ENCODE peak calls at places on chromosomes 13 and 19, in ten cellular contexts. L is stimulated activated CD4-positive, alpha-beta T cell treated with anti-CD3 and anti-CD28 coated beads, Interleukin-2, amount 100 ng/mL, for 48 hours; F is NCI-H446; V is foreskin keratinocyte; W is NCI-H2029; G is epithelial cell of esophagus; Z is tibial nerve; M is stimulated activated CD8-positive, alpha-beta memory T cell treated with anti-CD3 and anti-CD28 coated beads, Interleukin-7, amount 100 ng/mL, for 1 hour; A is CD8-positive, alpha-beta memory T cell; E is heart left ventricle. N is an unnamed sample.

GRCh38 chr13:21344662-21345176 is 114.4 kb downstream of the ZDHHC20 start:
- DNase-seq in V (no peak), E (no peak), L (peak; percentile 16), F (no peak), A (peak; percentile 55), Z (no peak), G (no peak), M (peak; percentile 1), W (no peak), N (no peak)

GRCh38 chr19:41816761-41817160 is 20.4 kb downstream of the CEACAM3 start:
- DNase-seq in G (no peak), E (no peak), F (no peak), A (no peak), M (no peak), Z (no peak), V (no peak), W (no peak), L (no peak), N (no peak)

GRCh38 chr13:40916207-40916998 is 102.7 kb downstream of the ELF1 start:
- DNase-seq in L (no peak), M (no peak), F (no peak), A (no peak), W (no peak), E (no peak), G (peak; percentile 53), Z (no peak), V (no peak), N (peak; percentile 12)

GRCh38 chr13:20127263-20127562 is 33.6 kb downstream of the GJA3 start:
- DNase-seq in A (no peak), M (no peak), G (no peak), E (no peak), W (no peak), V (no peak), L (no peak), Z (no peak), F (no peak), N (peak; percentile 27)

GRCh38 chr13:23995283-23996073 is 98.2 kb upstream of the C1QTNF9B start:
- DNase-seq in L (no peak), F (no peak), M (no peak), Z (no peak), E (no peak), W (no peak), A (no peak), V (no peak), G (no peak), N (no peak)

GRCh38 chr19:1744822-1745563 is 8.3 kb upstream of the ONECUT3 start:
- DNase-seq in G (no peak), W (no peak), V (no peak), A (no peak), Z (no peak), L (no peak), F (no peak), E (no peak), M (no peak), N (no peak)

GRCh38 chr13:36685912-36686311 is 12.1 kb downstream of the SERTM1 start:
- DNase-seq in W (no peak), F (no peak), Z (no peak), L (no peak), A (no peak), V (no peak), M (no peak), G (peak; percentile 70), E (no peak), N (peak; percentile 31)

GRCh38 chr19:58204566-58204965 is 21.7 kb downstream of the ZNF274 start:
- DNase-seq in F (no peak), G (peak; percentile 15), W (no peak), Z (no peak), E (no peak), A (no peak), M (no peak), L (no peak), V (no peak), N (no peak)

GRCh38 chr13:41428155-41428554 is 29.2 kb upstream of the RGCC start:
- DNase-seq in F (no peak), G (no peak), V (no peak), M (peak; percentile 7), A (peak; percentile 73), L (peak; percentile 27), W (no peak), E (no peak), Z (no peak), N (no peak)

GRCh38 chr19:19338082-19338481 is 17.5 kb downstream of the MAU2 start:
- DNase-seq in W (no peak), V (no peak), A (no peak), F (no peak), L (no peak), E (no peak), M (no peak), G (no peak), Z (no peak), N (peak; percentile 72)

GRCh38 chr13:28684257-28684656 is 25.3 kb downstream of the POMP start:
- DNase-seq in M (no peak), Z (no peak), W (no peak), G (peak; percentile 59), F (no peak), L (no peak), E (no peak), V (no peak), A (no peak), N (peak; percentile 23)

GRCh38 chr13:84481958-84482357 is 599.7 kb upstream of the SLITRK1 start:
- DNase-seq in E (no peak), W (no peak), V (peak; percentile 59), M (no peak), A (no peak), G (peak; percentile 85), L (no peak), Z (no peak), F (no peak), N (peak; percentile 32)

GRCh38 chr19:355134-355533 is 10.5 kb upstream of the MIER2 start:
- DNase-seq in G (peak; percentile 18), W (no peak), L (no peak), E (no peak), A (no peak), Z (no peak), F (no peak), V (no peak), M (no peak), N (peak; percentile 67)

GRCh38 chr13:101397742-101398141 is 18.6 kb downstream of the NALCN start:
- DNase-seq in W (no peak), F (no peak), M (no peak), L (no peak), A (no peak), V (peak; percentile 53), E (no peak), G (peak; percentile 71), Z (no peak), N (peak; percentile 48)

GRCh38 chr19:5960005-5961001 is 17.6 kb downstream of the RANBP3 start:
- DNase-seq in V (no peak), F (no peak), G (no peak), E (peak; percentile 77), L (no peak), A (no peak), Z (no peak), M (no peak), W (peak; percentile 78), N (no peak)

N was measured in MCF 10A.